ENCODE peak calls at places on chromosomes 1 and 21, in four cellular contexts. K is left ventricle myocardium inferior, D is body of pancreas, G is heart left ventricle. P is an unnamed sample.

GRCh38 chr21:35995522-35996088 is 64.7 kb downstream of the SETD4 start:
- DNase-seq in K (no peak), D (no peak), G (no peak), P (no peak)

GRCh38 chr1:94522304-94522703 is 19.3 kb downstream of the F3 start:
- DNase-seq in K (no peak), D (no peak), G (no peak), P (no peak)

GRCh38 chr1:53458634-53459033 is 565 bp upstream of the DMRTB1 start:
- DNase-seq in K (no peak), D (no peak), G (no peak), P (no peak)

GRCh38 chr1:235908742-235909520 is 42.2 kb upstream of the LYST start:
- DNase-seq in K (no peak), D (no peak), G (no peak), P (no peak)

GRCh38 chr21:35976929-35977328 is 83.4 kb downstream of the SETD4 start:
- DNase-seq in K (no peak), D (no peak), G (no peak), P (no peak)

GRCh38 chr1:3373175-3373574 is 81.3 kb upstream of the ARHGEF16 start:
- DNase-seq in K (no peak), D (no peak), G (no peak), P (no peak)

GRCh38 chr1:29247874-29248273 is 11.6 kb downstream of the PTPRU start:
- DNase-seq in K (no peak), D (no peak), G (no peak), P (no peak)

GRCh38 chr1:62643283-62643682 is 44.9 kb downstream of the DOCK7 start:
- DNase-seq in K (no peak), D (no peak), G (no peak), P (no peak)

GRCh38 chr1:70140894-70141293 is 64.5 kb downstream of the LRRC40 start:
- DNase-seq in K (no peak), D (no peak), G (no peak), P (no peak)

GRCh38 chr1:45206808-45207624 is 611 bp upstream of the ZSWIM5 start:
- DNase-seq in K (no peak), D (no peak), G (no peak), P (peak; percentile 21)

GRCh38 chr1:180167021-180167701 is 12.5 kb downstream of the QSOX1 start:
- DNase-seq in K (no peak), D (peak; percentile 51), G (no peak), P (peak; percentile 73)

GRCh38 chr21:42466700-42467612 is 29.1 kb downstream of the RSPH1 start:
- DNase-seq in K (no peak), D (no peak), G (no peak), P (no peak)

GRCh38 chr1:1594602-1594981 is 5.3 kb downstream of the FNDC10 start:
- DNase-seq in K (no peak), D (no peak), G (no peak), P (no peak)

GRCh38 chr1:206931709-206932108 is 10.0 kb upstream of the FCMR start:
- DNase-seq in K (no peak), D (no peak), G (no peak), P (no peak)

GRCh38 chr1:112706505-112707216 is at the start of gene RHOC:
- DNase-seq in K (peak; percentile 80), D (peak; percentile 75), G (peak; percentile 89), P (peak; percentile 75)

GRCh38 chr1:209584186-209584776 is 767 bp downstream of the CAMK1G start:
- DNase-seq in K (no peak), D (no peak), G (no peak), P (no peak)

GRCh38 chr1:75471245-75471644 is 139.7 kb downstream of the SLC44A5 start:
- DNase-seq in K (no peak), D (no peak), G (no peak), P (no peak)

GRCh38 chr1:216815239-216815955 is 92.2 kb upstream of the ESRRG start:
- DNase-seq in K (peak; percentile 50), D (no peak), G (no peak), P (no peak)

GRCh38 chr1:94031591-94031990 is 89.4 kb downstream of the ABCA4 start:
- DNase-seq in K (no peak), D (no peak), G (no peak), P (no peak)

GRCh38 chr1:112934562-112934952 is 21.4 kb downstream of the SLC16A1 start:
- DNase-seq in K (no peak), D (no peak), G (no peak), P (no peak)

GRCh38 chr1:56873213-56873612 is 18.6 kb downstream of the C8A start:
- DNase-seq in K (no peak), D (no peak), G (no peak), P (no peak)

GRCh38 chr1:152515454-152515823 is 1.2 kb downstream of the CRCT1 start:
- DNase-seq in K (peak; percentile 15), D (peak; percentile 15), G (no peak), P (no peak)

GRCh38 chr1:191675991-191676783 is 482.1 kb upstream of the RGS18 start:
- DNase-seq in K (no peak), D (no peak), G (no peak), P (no peak)

GRCh38 chr1:177302365-177303044 is 131.7 kb downstream of the BRINP2 start:
- DNase-seq in K (peak; percentile 61), D (peak; percentile 38), G (no peak), P (peak; percentile 24)

GRCh38 chr21:32562426-32562825 is 22.9 kb downstream of the TCP10L start:
- DNase-seq in K (no peak), D (peak; percentile 20), G (no peak), P (peak; percentile 71)

GRCh38 chr1:115669002-115669673 is 27.4 kb downstream of the VANGL1 start:
- DNase-seq in K (no peak), D (no peak), G (no peak), P (no peak)

GRCh38 chr1:18340787-18341186 is 139.9 kb upstream of the KLHDC7A start:
- DNase-seq in K (no peak), D (no peak), G (no peak), P (no peak)

GRCh38 chr1:168717906-168718891 is 10.8 kb downstream of the DPT start:
- DNase-seq in K (peak; percentile 50), D (peak; percentile 65), G (no peak), P (no peak)

GRCh38 chr1:110783292-110783918 is 89.5 kb upstream of the CD53 start:
- DNase-seq in K (no peak), D (peak; percentile 60), G (no peak), P (peak; percentile 83)

GRCh38 chr1:185636848-185637247 is 97.3 kb upstream of the HMCN1 start:
- DNase-seq in K (no peak), D (no peak), G (no peak), P (no peak)

GRCh38 chr1:55898191-55898590 is 681.2 kb downstream of the PLPP3 start:
- DNase-seq in K (no peak), D (no peak), G (no peak), P (no peak)

GRCh38 chr1:6358757-6359567 is 34.6 kb downstream of the ACOT7 start:
- DNase-seq in K (no peak), D (peak; percentile 37), G (no peak), P (no peak)

GRCh38 chr1:235855811-235856429 is 10.8 kb downstream of the LYST start:
- DNase-seq in K (no peak), D (no peak), G (no peak), P (no peak)

GRCh38 chr1:103516693-103517092 is 8.8 kb upstream of the RNPC3 start:
- DNase-seq in K (no peak), D (no peak), G (no peak), P (no peak)

GRCh38 chr1:93905734-93906133 is 3.5 kb downstream of the GCLM start:
- DNase-seq in K (no peak), D (no peak), G (no peak), P (no peak)

DNA sequence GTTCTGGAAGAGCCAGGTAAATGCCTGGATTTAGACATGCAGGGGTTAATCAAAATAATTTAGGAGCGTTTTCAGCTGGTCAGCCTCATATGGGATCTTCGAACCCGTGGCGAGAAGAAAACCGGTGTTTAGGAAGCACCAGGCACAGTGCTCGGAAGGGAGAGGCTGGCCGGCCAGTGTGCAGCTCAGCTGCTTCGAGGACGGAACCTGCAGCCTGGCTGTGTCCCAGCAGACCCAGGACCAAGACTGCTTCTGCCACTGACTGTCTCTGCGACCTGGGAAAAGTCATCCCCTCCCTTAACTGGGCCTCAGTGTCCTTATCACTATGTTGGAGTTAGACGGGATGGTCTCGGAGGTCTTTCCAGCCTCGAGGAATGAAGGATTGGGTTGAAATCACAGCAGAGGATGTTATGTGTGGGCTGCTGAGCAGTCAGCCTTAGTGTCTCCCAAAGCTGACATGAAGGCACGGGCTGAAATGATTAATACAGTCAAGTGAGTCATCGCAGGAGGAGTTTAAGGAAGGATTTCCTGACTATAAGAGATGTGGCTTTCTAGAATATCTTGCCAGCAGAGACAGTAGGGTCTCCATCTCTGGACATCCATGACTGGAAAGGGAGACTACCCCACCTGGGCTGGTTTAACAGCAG is 20.8 kb downstream of the PPFIA4 start:
- DNase-seq in K (no peak), D (no peak), G (no peak), P (no peak)
- H3K4me3 ChIP-seq in K (no peak overlapping the region), D (no peak overlapping the region), G (no peak overlapping the region), P (no peak overlapping the region)

DNA sequence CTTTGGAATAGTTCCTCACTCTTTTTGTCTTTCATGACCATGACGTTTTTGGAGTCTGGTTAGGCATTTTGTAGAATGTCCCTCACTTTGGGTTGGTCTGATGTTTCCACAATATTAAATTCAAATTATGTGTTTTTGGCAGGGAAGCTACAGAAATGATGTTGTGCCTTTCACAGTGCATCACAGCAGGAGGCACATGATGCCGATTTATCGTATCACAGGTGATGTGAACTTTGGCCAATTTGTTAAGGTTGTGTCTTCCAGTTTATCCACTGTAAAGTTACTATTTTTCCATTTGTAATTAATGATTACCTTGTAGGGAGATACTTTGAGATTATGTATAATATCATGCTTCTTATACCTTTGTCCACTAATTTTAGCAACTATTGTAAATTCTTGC is 114.3 kb downstream of the FGGY start:
- DNase-seq in K (no peak), D (no peak), G (no peak), P (no peak)
- H3K4me1 ChIP-seq in K (peaks cover 7% of the 10 kb centered on the region), D (no peaks in the 10 kb centered on the region), G (no peaks in the 10 kb centered on the region), P (peaks cover 2% of the 10 kb centered on the region)

GRCh38 chr21:34511154-34511553 is 856 bp downstream of the KCNE1 start:
- DNase-seq in K (no peak), D (no peak), G (no peak), P (no peak)
- H3K27ac ChIP-seq in K (peak overlapping the region; percentile 13), D (peak overlapping the region; percentile 62), G (peak overlapping the region; percentile 57), P (no peak overlapping the region)

DNA sequence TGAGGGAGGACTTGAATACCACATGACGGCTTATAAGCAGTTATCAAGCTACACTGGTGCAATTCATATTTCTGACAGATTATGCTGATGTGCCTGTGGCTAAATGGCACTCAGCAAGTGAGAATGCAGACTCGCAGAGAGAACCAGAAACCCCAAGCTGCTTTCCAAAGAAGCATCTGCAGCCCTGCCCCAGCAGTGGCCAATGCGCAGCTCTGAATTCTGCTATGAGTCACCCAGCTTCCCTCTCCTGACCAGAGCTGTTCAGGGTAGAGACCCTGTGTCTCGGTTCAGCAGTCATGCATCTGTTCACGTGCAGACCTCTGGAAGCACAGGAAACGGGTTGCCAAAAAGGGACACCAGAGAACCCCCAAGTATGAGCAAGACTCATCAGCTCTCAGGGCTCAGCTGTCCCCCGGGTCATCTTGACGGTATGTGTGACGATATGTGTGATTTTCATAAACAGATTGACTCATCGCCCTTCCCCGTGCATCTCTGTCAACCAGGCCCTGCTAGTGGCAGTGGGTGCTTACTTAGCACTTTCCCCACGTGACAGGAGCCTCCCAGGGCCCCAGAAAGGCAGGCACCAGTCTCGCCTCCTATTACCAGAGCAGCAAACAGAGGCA is 76.3 kb downstream of the ITPKB start:
- DNase-seq in K (peak; percentile 48), D (peak; percentile 55), G (peak; percentile 79), P (peak; percentile 75)
- H3K4me3 ChIP-seq in K (peak overlapping the region; percentile 33), D (no peak overlapping the region), G (no peak overlapping the region), P (no peak overlapping the region)